ENCODE peak calls at places on chromosomes 16 and 17, in ten cellular contexts. X, E, R, O, H, W, Y, S, T and U are unnamed samples.

GRCh38 chr16:81266680-81267095 is 28.2 kb downstream of the BCO1 start:
- DNase-seq in Y (no peak), X (no peak), W (no peak), E (no peak), T (no peak), H (no peak), S (no peak), O (no peak), R (no peak), U (peak)

GRCh38 chr17:36921131-36921851 is 16.0 kb upstream of the LHX1 start:
- DNase-seq in W (no peak), X (no peak), R (no peak), T (peak), H (no peak), E (no peak), O (no peak), S (peak), Y (no peak), U (no peak)

GRCh38 chr16:81201267-81201666 is 37.2 kb upstream of the BCO1 start:
- DNase-seq in S (no peak), O (no peak), E (no peak), Y (no peak), H (no peak), R (no peak), W (peak), T (no peak), X (no peak), U (no peak)

GRCh38 chr16:6048017-6048416 is 950.4 kb upstream of the EEF2KMT start:
- DNase-seq in E (no peak), O (no peak), T (no peak), S (no peak), W (no peak), R (no peak), Y (no peak), X (no peak), H (no peak), U (no peak)

GRCh38 chr16:56225013-56225742 is 33.9 kb downstream of the GNAO1 start:
- DNase-seq in W (no peak), Y (no peak), S (no peak), R (no peak), X (no peak), E (no peak), O (no peak), T (no peak), H (no peak), U (peak)

GRCh38 chr16:85437161-85438052 is 175.7 kb upstream of the GSE1 start:
- DNase-seq in E (no peak), X (peak), Y (peak), H (no peak), T (no peak), O (peak), R (no peak), W (no peak), S (no peak), U (no peak)

GRCh38 chr17:10875411-10875810 is 37.5 kb upstream of the PIRT start:
- DNase-seq in E (peak), O (peak), W (peak), R (no peak), Y (peak), H (no peak), X (no peak), S (peak), T (peak), U (peak)

GRCh38 chr17:83100220-83100852 is 20.9 kb downstream of the METRNL start:
- DNase-seq in Y (no peak), O (peak), T (no peak), S (peak), E (no peak), R (no peak), W (no peak), H (no peak), X (peak), U (no peak)

GRCh38 chr16:48378836-48379235 is 6.4 kb downstream of the SIAH1 start:
- DNase-seq in E (no peak), T (no peak), H (no peak), O (no peak), R (no peak), S (no peak), X (no peak), W (no peak), Y (no peak), U (no peak)

GRCh38 chr17:49527927-49528651 is 33.0 kb downstream of the NGFR start:
- DNase-seq in H (no peak), O (no peak), T (no peak), X (no peak), W (no peak), S (peak), E (no peak), R (no peak), Y (no peak), U (no peak)

GRCh38 chr16:275041-275621 is 613 bp downstream of the RGS11 start:
- DNase-seq in E (no peak), R (no peak), W (no peak), X (peak), O (no peak), H (no peak), T (no peak), Y (no peak), S (peak), U (no peak)
- H3K4me3 ChIP-seq in E (no peak), R (no peak), W (peak), X (no peak), O (no peak), H (peak), T (peak), Y (peak), S (peak), U (no peak)

GRCh38 chr17:45225964-45226530 is 4.4 kb downstream of the FMNL1 start:
- DNase-seq in W (no peak), H (peak), O (peak), R (peak), X (no peak), S (peak), Y (no peak), T (peak), E (peak), U (peak)
- H3K4me3 ChIP-seq in W (no peak), H (peak), O (no peak), R (no peak), X (no peak), S (no peak), Y (no peak), T (no peak), E (peak), U (peak)

GRCh38 chr17:77209330-77209748 is 68.6 kb downstream of the SEC14L1 start:
- DNase-seq in S (no peak), O (no peak), T (no peak), E (no peak), H (no peak), R (no peak), X (no peak), W (peak), Y (no peak), U (no peak)
- H3K4me3 ChIP-seq in S (no peak), O (no peak), T (no peak), E (no peak), H (no peak), R (no peak), X (no peak), W (no peak), Y (no peak), U (no peak)

GRCh38 chr16:68644303-68644702 is 807 bp upstream of the CDH3 start:
- DNase-seq in H (no peak), R (no peak), E (no peak), X (no peak), T (no peak), Y (no peak), O (no peak), S (peak), W (no peak), U (no peak)
- H3K4me3 ChIP-seq in H (peak), R (no peak), E (no peak), X (no peak), T (no peak), Y (peak), O (no peak), S (peak), W (peak), U (no peak)

GRCh38 chr16:9598731-9599083 is 507.3 kb downstream of the HAPSTR1 start:
- DNase-seq in O (no peak), W (no peak), R (no peak), X (no peak), Y (no peak), S (no peak), T (no peak), E (no peak), H (no peak), U (no peak)
- H3K4me3 ChIP-seq in O (no peak), W (no peak), R (no peak), X (no peak), Y (no peak), S (no peak), T (no peak), E (no peak), H (no peak), U (no peak)

GRCh38 chr17:29140631-29141483 is 39.3 kb downstream of the MYO18A start:
- DNase-seq in W (no peak), H (peak), R (no peak), E (peak), Y (peak), T (no peak), X (no peak), O (peak), S (peak), U (peak)
- H3K4me3 ChIP-seq in W (peak), H (peak), R (no peak), E (peak), Y (no peak), T (peak), X (no peak), O (no peak), S (no peak), U (peak)

DNA sequence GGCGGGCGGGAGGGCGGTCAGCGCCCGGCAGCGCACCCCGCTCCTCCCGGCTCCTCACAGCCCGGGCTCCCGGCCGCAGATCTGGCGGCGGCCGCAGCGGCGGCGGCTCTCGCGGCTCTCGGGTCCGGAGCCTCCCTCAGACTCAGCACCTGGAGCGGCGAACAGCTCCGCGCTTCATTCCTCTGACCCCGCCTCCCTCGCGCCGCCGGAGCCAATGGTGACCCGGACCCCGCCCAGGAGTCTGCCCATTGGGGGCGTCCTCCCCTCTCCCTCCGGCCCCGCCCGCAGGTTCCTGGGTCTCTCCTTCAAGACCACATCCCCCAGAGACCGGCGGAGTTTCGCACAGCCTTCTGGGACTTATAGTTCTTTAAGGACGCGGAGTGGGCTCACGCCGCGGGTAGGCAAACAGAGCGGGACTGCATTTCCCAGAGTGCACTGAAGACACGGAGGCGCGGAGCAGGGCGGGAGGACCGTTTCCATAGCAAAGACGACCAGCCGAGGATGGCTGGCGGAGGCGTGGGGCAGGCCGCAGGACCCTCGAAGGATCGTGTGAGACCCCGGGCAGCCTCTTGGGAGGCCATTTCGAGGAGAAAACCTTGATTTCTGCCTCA is at the start of gene SMPD3:
- DNase-seq in R (peak), Y (peak), S (peak), O (peak), T (peak), H (peak), W (peak), X (peak), E (peak), U (peak)
- H3K4me3 ChIP-seq in R (no peak), Y (peak), S (peak), O (peak), T (peak), H (peak), W (peak), X (peak), E (peak), U (peak)

DNA sequence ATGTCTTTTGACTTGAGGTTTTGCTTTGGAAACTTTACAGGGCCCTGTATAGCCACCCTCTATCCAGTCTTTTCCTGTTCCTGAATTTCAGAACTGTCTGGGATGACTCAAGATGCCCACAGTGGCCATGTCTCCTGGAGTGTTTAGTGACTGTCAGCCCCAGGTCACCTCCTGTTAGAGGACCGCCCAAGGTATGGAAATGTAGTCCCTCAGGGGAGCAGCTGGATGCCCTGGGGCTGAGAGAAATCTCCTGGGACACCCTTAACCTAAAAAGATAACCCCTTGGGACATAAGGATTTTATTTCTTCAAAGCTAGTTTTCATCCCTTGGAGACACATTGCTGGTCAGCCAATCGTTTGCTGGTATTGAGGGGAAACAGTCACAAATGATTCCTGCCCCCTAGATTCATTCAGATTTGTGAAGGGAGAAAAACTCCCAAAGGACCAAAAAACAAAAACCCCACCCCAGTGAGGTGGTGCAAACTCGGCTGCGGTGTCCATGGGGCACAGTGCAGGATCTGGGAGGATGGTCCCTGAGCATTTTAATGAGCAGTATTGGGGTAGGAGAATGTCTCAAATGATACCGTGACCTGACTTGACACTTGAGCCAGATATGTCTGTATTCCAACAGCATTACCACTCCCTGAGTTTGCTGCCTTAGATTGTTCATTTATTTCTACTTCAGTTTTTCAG is 1.7 kb downstream of the ZNF267 start:
- DNase-seq in H (no peak), O (no peak), S (no peak), W (no peak), T (peak), E (peak), R (no peak), Y (no peak), X (no peak), U (no peak)
- H3K4me3 ChIP-seq in H (peak), O (peak), S (no peak), W (peak), T (peak), E (peak), R (no peak), Y (peak), X (no peak), U (peak)

GRCh38 chr17:50710650-50711049 is 2.9 kb upstream of the ANKRD40 start:
- DNase-seq in Y (no peak), T (no peak), E (no peak), W (no peak), H (no peak), S (no peak), R (no peak), X (no peak), O (no peak), U (no peak)

GRCh38 chr17:50710025-50710424 is 2.3 kb upstream of the ANKRD40 start:
- DNase-seq in S (no peak), O (no peak), E (peak), Y (no peak), W (no peak), T (no peak), R (no peak), H (no peak), X (no peak), U (no peak)

GRCh38 chr17:50712641-50713296 is 5.1 kb upstream of the ANKRD40 start:
- DNase-seq in S (no peak), Y (no peak), R (no peak), E (no peak), X (no peak), H (no peak), O (no peak), T (no peak), W (no peak), U (no peak)

GRCh38 chr17:50707296-50708049 is at the start of gene ANKRD40:
- DNase-seq in Y (peak), W (peak), T (peak), S (peak), E (peak), R (peak), H (peak), X (peak), O (peak), U (peak)

DNA sequence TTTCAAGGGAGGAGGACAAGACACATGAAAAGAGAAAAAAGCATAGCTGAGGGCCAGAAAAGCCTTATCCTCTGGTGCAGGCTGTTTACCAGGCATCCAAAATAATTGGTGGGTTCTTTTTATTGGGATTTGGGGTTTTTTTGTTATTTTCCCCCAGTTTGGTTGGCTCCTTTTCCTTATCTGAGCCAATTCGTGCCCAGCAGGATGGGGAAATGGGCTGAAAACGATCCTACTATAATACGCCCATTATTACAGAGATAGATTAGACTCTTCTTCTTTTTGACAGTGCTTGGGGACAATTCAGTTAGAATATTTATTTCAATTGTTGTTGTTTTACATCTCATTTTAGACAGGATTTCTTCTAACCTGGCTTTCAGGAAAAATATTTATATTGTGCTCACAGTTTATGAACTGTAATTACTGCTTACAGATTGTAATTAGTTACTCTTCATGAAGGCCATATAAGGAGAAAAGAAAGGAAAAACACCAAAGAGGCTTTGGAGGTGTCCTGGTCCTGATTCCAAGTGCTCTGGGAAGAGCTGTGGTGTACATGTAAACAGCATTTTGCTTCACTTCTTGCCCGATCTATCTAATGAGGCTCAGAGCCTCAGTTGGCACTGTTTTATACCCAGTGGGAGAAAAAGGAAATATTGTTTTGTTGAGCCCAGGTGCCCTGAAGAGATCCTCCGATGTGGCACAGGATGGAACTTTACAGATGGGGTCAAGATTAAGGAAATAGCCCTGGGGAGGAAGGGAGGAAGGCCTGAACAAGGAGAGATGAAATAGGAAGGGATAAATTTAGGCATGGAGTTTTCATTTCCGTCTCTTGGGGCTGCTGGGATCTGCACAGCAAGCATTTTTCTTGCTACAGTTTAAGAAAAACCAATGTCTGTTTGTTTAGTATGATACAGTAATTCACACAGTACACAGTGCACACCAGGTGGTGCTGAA is 611 bp upstream of the ANKRD40 start:
- DNase-seq in O (no peak), H (no peak), S (no peak), W (no peak), E (peak), R (no peak), Y (no peak), X (no peak), T (peak), U (peak)
- H3K4me3 ChIP-seq in O (peak), H (peak), S (peak), W (peak), E (peak), R (peak), Y (peak), X (no peak), T (peak), U (peak)